ENCODE peak calls at places on chromosomes 12 and 14, in five cellular contexts. L is tibial artery, M is PC-3, U is right atrium auricular region, X is GM23248. T is an unnamed sample.
A peak's percentile ranks its signal among the peaks of the same experiment; 100 is the strongest.

GRCh38 chr12:104615048-104615561 is 158.4 kb downstream of the CHST11 start:
- DNase-seq in L (peak; percentile 77), M (no peak), U (peak; percentile 79), X (peak; percentile 44), T (peak; percentile 83)

GRCh38 chr12:3342051-3342450 is 149.0 kb upstream of the PRMT8 start:
- DNase-seq in L (no peak), M (peak; percentile 23), U (no peak), X (peak; percentile 45), T (no peak)

GRCh38 chr12:112638420-112638819 is 153.1 kb upstream of the RPH3A start:
- DNase-seq in L (no peak), M (no peak), U (no peak), X (no peak), T (no peak)

GRCh38 chr12:124919646-124920352 is 5.3 kb upstream of the UBC start:
- DNase-seq in L (no peak), M (peak; percentile 71), U (no peak), X (peak; percentile 81), T (no peak)

GRCh38 chr12:64256166-64256800 is 34.2 kb upstream of the KICS2 start:
- DNase-seq in L (no peak), M (peak; percentile 85), U (no peak), X (peak; percentile 84), T (no peak)

GRCh38 chr12:64600164-64600561 is 10.1 kb upstream of the RASSF3 start:
- DNase-seq in L (no peak), M (peak; percentile 17), U (no peak), X (no peak), T (no peak)

GRCh38 chr12:62915130-62915529 is 19.8 kb downstream of the PPM1H start:
- DNase-seq in L (no peak), M (no peak), U (no peak), X (no peak), T (no peak)

GRCh38 chr12:14471497-14471896 is 96.2 kb downstream of the PLBD1 start:
- DNase-seq in L (no peak), M (no peak), U (no peak), X (no peak), T (no peak)

GRCh38 chr12:87967871-87968270 is 61.3 kb downstream of the C12orf50 start:
- DNase-seq in L (no peak), M (no peak), U (no peak), X (no peak), T (no peak)

GRCh38 chr12:6850796-6851152 is 312 bp downstream of the CDCA3 start:
- DNase-seq in L (peak; percentile 77), M (no peak), U (no peak), X (no peak), T (no peak)

GRCh38 chr14:58082491-58083098 is 69.4 kb downstream of the ARMH4 start:
- DNase-seq in L (no peak), M (peak; percentile 98), U (no peak), X (peak; percentile 90), T (no peak)

GRCh38 chr12:106127289-106128126 is 11.2 kb downstream of the NUAK1 start:
- DNase-seq in L (no peak), M (peak; percentile 33), U (no peak), X (peak; percentile 55), T (no peak)

GRCh38 chr12:46131729-46132128 is 137.1 kb downstream of the SLC38A1 start:
- DNase-seq in L (no peak), M (peak; percentile 50), U (no peak), X (peak; percentile 19), T (no peak)

GRCh38 chr14:39762576-39763401 is 330.6 kb upstream of the FBXO33 start:
- DNase-seq in L (no peak), M (no peak), U (no peak), X (no peak), T (no peak)

DNA sequence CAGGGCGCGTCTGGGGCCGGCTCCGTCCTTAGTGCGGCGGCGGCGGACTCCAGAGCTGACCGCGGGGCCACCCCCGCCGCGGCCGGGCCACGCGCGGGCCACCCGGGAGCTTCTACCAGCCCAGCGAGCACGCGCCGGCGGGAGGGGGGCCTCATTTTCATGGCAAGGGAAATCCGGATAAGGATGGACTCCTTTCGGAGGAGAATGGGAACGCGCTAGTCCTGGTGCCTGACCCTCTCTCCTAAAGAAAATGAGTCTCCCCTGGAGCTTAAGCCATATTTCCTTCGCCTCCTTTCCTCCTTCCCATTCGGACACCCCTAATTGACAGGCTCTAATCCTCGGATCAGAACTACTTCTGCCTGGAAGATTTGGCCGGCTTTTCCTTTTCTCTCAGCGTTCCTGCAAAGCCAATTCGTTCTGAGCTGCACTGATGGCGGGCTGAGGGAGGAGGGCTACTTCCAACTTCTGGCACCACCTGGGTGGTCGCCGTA is 81.8 kb upstream of the HMGA2 start:
- DNase-seq in L (no peak), M (no peak), U (no peak), X (peak; percentile 68), T (no peak)
- H3K27ac ChIP-seq in L (no peak overlapping the region), M (no peak overlapping the region), U (no peak overlapping the region), X (peak overlapping the region; percentile 38), T (no peak overlapping the region)

GRCh38 chr14:93976477-93977057 is at the start of gene ASB2:
- DNase-seq in L (peak; percentile 80), M (no peak), U (peak; percentile 66), X (no peak), T (no peak)

GRCh38 chr14:93980464-93981201 is 4.3 kb upstream of the ASB2 start:
- DNase-seq in L (peak; percentile 93), M (no peak), U (peak; percentile 73), X (peak; percentile 24), T (peak; percentile 86)

GRCh38 chr14:93977790-93978581 is 1.6 kb upstream of the ASB2 start:
- DNase-seq in L (no peak), M (no peak), U (no peak), X (no peak), T (no peak)

GRCh38 chr14:93977171-93977570 is 801 bp upstream of the ASB2 start:
- DNase-seq in L (no peak), M (no peak), U (no peak), X (no peak), T (no peak)

GRCh38 chr14:93978735-93979134 is 2.4 kb upstream of the ASB2 start:
- DNase-seq in L (no peak), M (no peak), U (no peak), X (no peak), T (no peak)
- H3K4me3 ChIP-seq in L (no peak overlapping the region), M (no peak overlapping the region), U (no peak overlapping the region), X (no peak overlapping the region), T (no peak overlapping the region)

DNA sequence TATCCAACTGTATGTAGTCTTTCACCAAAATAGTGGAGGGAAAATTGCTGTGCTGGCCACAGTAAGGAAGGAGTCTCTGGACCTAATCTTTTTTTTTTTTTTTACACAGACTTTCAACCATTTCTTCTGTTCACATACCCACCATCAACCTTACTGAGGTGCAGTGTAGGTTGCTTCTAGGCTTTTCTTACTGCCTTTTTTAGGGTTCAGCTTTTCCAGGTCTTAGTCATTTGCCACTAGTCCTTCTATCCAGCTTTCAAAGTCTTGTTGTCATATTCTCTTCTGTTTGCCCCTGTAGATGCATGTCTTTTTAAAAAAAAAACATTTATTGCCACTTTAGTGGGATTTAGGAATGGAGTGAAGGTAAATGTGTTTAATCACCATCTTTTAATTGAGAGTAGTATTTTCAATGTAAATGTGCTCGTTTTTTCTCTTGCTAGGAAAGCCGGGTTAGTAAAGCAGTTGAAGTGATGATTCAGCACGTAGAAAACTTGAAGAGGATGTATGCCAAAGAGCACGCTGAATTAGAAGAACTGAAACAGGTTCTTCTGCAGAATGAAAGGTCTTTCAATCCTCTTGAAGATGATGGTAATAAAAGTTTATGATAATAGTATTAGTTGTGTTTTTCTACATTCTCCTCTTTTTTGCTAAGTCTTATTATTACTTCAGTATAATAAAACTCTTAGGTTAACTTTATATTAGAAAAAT is 94.1 kb downstream of the DNAI7 start:
- DNase-seq in L (no peak), M (no peak), U (no peak), X (no peak), T (no peak)
- H3K27ac ChIP-seq in L (no peak overlapping the region), M (no peak overlapping the region), U (no peak overlapping the region), X (no peak overlapping the region), T (no peak overlapping the region)

GRCh38 chr14:74412753-74413152 is 13.3 kb downstream of the SYNDIG1L start:
- DNase-seq in L (no peak), M (no peak), U (no peak), X (no peak), T (no peak)

GRCh38 chr14:74413622-74414021 is 12.4 kb downstream of the SYNDIG1L start:
- DNase-seq in L (no peak), M (no peak), U (no peak), X (no peak), T (no peak)

GRCh38 chr14:74414380-74414779 is 11.6 kb downstream of the SYNDIG1L start:
- DNase-seq in L (no peak), M (peak; percentile 17), U (no peak), X (no peak), T (no peak)

GRCh38 chr14:74409441-74409840 is 16.6 kb downstream of the SYNDIG1L start:
- DNase-seq in L (peak; percentile 47), M (no peak), U (no peak), X (no peak), T (no peak)

DNA sequence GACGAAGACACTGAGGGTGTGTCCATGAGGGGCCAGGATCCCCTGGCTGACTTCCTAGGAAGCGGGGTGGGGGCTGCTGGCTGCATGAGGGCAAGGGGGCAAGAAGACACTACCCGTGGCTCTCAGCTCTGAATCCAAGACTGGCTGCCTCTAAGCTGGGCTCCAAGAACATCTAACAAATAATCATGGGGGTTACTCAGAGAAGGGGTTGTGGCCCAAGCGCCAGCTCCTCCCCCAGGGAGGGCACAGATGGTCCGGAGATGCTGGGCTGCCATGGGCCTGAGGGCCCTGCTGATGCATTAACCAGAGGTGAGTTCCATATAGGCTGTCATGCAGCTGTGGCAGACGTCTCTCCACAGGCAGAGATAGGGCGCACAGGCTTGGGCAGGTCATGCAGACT is 14.3 kb downstream of the SYNDIG1L start:
- DNase-seq in L (peak; percentile 53), M (no peak), U (no peak), X (no peak), T (no peak)
- H3K4me3 ChIP-seq in L (no peak overlapping the region), M (no peak overlapping the region), U (no peak overlapping the region), X (no peak overlapping the region), T (no peak overlapping the region)

GRCh38 chr14:32816588-32816987 is 122.1 kb upstream of the NPAS3 start:
- DNase-seq in L (no peak), M (no peak), U (no peak), X (no peak), T (no peak)

GRCh38 chr14:32814721-32815120 is 124.0 kb upstream of the NPAS3 start:
- DNase-seq in L (no peak), M (no peak), U (no peak), X (no peak), T (no peak)

GRCh38 chr14:32808574-32809098 is 130.0 kb upstream of the NPAS3 start:
- DNase-seq in L (no peak), M (peak; percentile 51), U (no peak), X (peak; percentile 13), T (no peak)

GRCh38 chr14:32809255-32809654 is 129.4 kb upstream of the NPAS3 start:
- DNase-seq in L (no peak), M (no peak), U (no peak), X (no peak), T (no peak)

GRCh38 chr14:32813401-32813800 is 125.3 kb upstream of the NPAS3 start:
- DNase-seq in L (no peak), M (no peak), U (no peak), X (no peak), T (no peak)
- H3K27ac ChIP-seq in L (no peak overlapping the region), M (no peak overlapping the region), U (no peak overlapping the region), X (no peak overlapping the region), T (no peak overlapping the region)

DNA sequence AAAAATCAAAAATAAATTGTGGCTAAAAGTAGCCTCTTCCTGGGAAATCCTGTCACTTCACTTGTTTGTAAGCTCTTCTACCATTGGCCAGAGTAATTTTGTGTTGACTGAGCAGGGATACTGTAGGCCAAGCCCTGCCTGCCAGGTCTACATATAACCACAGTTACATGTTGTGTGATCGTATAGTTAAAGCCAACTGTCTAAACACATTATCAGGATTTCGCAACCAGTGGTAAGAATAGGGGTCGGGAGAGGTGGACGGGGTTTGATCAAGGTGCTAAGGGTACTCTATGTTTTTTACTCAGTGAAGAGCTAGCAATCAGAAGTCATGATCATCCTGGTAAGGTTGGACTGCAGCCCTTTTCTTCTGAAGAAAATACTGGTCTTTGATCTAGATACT is 13.4 kb downstream of the ANKRD13A start:
- DNase-seq in L (no peak), M (no peak), U (no peak), X (no peak), T (no peak)
- H3K4me3 ChIP-seq in L (no peak overlapping the region), M (no peak overlapping the region), U (no peak overlapping the region), X (no peak overlapping the region), T (no peak overlapping the region)